ENCODE peak calls at places on chromosome 20, in four cellular contexts. C is progenitor cell of endocrine pancreas, O is GM23338, A is fibroblast of lung. D is an unnamed sample.

GRCh38 chr20:50427740-50428462 is 82.3 kb upstream of the PTPN1 start:
- DNase-seq in C (no peak), O (no peak), A (peak; percentile 65), D (peak; percentile 82)

GRCh38 chr20:46145646-46146045 is 27.5 kb downstream of the CD40 start:
- DNase-seq in C (no peak), O (peak; percentile 28), A (no peak), D (no peak)

GRCh38 chr20:32321390-32321789 is 36.7 kb upstream of the ASXL1 start:
- DNase-seq in C (no peak), O (no peak), A (no peak), D (no peak)

GRCh38 chr20:22489614-22490286 is 94.6 kb downstream of the FOXA2 start:
- DNase-seq in C (no peak), O (no peak), A (no peak), D (no peak)

GRCh38 chr20:945841-946240 is 29.7 kb upstream of the ANGPT4 start:
- DNase-seq in C (no peak), O (no peak), A (no peak), D (no peak)

GRCh38 chr20:1336699-1337387 is 7.9 kb upstream of the SDCBP2 start:
- DNase-seq in C (no peak), O (peak; percentile 43), A (no peak), D (peak; percentile 76)

GRCh38 chr20:53040678-53041674 is 68.8 kb downstream of the TSHZ2 start:
- DNase-seq in C (no peak), O (no peak), A (peak; percentile 10), D (peak; percentile 85)

GRCh38 chr20:605237-605636 is 4.9 kb downstream of the TCF15 start:
- DNase-seq in C (no peak), O (peak; percentile 40), A (no peak), D (no peak)

DNA sequence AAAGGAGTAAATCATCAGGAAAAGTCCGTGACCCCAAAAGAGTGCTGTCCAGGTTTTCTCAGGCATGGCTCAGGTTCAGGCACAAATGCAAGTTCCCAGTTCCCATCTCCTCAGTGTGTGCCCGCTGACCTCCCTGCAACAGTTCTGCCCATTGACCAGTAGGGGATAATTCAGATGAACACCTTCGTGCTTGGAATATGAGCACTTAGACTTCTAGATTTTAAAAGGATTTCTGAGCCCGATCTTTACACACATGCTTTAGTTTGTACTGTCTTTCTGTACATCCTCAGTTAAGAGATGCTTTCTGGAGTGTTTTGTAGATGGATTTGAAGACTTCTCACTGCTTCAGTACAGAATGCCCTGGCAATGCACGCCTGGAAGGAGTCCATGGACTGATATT is 239.7 kb upstream of the PLCB4 start:
- DNase-seq in C (no peak), O (peak; percentile 25), A (no peak), D (peak; percentile 9)
- TF ChIP-seq CTCF in C (peak; percentile 38), O (peak; percentile 50), A (peak; percentile 15), D (no peak)

GRCh38 chr20:61353261-61353995 is 101.4 kb downstream of the CDH4 start:
- DNase-seq in C (no peak), O (no peak), A (peak; percentile 26), D (peak; percentile 74)

GRCh38 chr20:61352381-61353260 is 100.6 kb downstream of the CDH4 start:
- DNase-seq in C (no peak), O (peak; percentile 41), A (no peak), D (no peak)

GRCh38 chr20:61353996-61354390 is 101.9 kb downstream of the CDH4 start:
- DNase-seq in C (no peak), O (no peak), A (no peak), D (no peak)

GRCh38 chr20:61349447-61350165 is 97.5 kb downstream of the CDH4 start:
- DNase-seq in C (no peak), O (no peak), A (no peak), D (no peak)

DNA sequence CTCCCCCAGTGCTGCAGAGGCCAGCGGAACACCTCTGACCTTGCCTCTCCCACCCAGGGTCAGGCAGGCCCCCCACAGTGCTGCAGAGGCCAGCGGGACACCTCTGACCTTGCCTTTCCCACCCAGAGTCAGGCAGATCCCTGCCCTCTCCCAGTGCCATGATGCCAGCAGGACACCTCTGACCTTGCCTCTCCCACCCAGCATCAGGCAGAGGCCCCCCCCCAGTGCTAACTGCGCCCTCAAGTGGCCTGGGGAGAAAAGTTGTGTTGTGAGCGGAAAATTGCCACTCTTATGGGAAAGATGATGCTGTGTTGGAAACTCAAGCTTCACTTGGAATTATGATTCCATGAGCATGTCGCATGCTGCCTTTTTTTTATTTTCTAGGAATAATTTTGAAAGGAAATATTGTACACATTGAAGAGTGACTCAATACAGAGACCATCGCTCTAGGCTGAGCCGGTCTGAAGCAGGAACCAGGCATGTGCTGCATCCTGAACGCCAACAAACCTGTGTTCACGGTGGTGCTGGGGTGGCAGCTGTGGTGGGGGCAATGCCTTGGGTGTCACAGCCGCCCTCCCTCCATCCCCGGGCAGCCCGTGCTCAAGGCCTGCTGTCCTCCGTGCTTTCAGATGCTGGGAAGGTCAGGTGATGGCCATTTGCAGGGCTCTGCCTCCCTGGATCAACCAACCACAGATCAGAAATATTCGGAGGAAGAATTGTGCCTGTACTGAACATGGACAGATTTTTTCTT is 98.6 kb downstream of the CDH4 start:
- DNase-seq in C (no peak), O (no peak), A (no peak), D (no peak)
- TF ChIP-seq CTCF in C (peak; percentile 23), O (peak; percentile 47), A (no peak), D (no peak)

GRCh38 chr20:33933469-33933909 is 60.2 kb upstream of the RALY start:
- DNase-seq in C (no peak), O (peak; percentile 93), A (peak; percentile 73), D (peak; percentile 79)

GRCh38 chr20:33927703-33928102 is 66.0 kb upstream of the RALY start:
- DNase-seq in C (no peak), O (no peak), A (no peak), D (no peak)

GRCh38 chr20:33925867-33926266 is 67.8 kb upstream of the RALY start:
- DNase-seq in C (no peak), O (no peak), A (no peak), D (no peak)

GRCh38 chr20:33926425-33926824 is 67.3 kb upstream of the RALY start:
- DNase-seq in C (no peak), O (no peak), A (no peak), D (no peak)

GRCh38 chr20:33929917-33930316 is 63.8 kb upstream of the RALY start:
- DNase-seq in C (no peak), O (peak; percentile 30), A (no peak), D (no peak)
- TF ChIP-seq CTCF in C (peak; percentile 8), O (no peak), A (no peak), D (no peak)

GRCh38 chr20:41087777-41088176 is 49.6 kb upstream of the PLCG1 start:
- DNase-seq in C (no peak), O (no peak), A (no peak), D (no peak)

GRCh38 chr20:41087325-41087685 is 50.0 kb upstream of the PLCG1 start:
- DNase-seq in C (no peak), O (no peak), A (no peak), D (no peak)

GRCh38 chr20:41086402-41087324 is 50.7 kb upstream of the PLCG1 start:
- DNase-seq in C (no peak), O (no peak), A (no peak), D (no peak)

GRCh38 chr20:41091926-41092325 is 45.4 kb upstream of the PLCG1 start:
- DNase-seq in C (no peak), O (no peak), A (peak; percentile 54), D (no peak)

DNA sequence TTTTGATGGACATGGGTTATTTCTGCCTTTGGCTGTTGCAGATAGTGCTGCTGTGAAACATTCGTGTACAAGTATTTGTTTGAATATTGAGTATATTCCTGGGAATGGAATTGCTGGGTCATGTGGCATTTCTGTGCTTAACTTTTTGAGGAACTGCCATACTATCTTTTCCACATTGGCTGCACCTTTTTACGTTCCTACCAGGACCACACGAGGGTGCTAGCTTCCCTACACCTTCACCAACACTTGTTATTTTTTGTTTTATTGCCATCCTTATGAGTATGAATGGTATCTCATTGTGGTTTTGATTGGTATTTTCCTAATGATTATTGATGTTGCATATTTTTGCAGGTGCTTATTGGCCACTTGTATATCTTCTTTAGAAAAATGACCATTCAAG is 47.8 kb upstream of the PLCG1 start:
- DNase-seq in C (no peak), O (no peak), A (no peak), D (no peak)
- TF ChIP-seq CTCF in C (no peak), O (peak; percentile 32), A (no peak), D (no peak)

DNA sequence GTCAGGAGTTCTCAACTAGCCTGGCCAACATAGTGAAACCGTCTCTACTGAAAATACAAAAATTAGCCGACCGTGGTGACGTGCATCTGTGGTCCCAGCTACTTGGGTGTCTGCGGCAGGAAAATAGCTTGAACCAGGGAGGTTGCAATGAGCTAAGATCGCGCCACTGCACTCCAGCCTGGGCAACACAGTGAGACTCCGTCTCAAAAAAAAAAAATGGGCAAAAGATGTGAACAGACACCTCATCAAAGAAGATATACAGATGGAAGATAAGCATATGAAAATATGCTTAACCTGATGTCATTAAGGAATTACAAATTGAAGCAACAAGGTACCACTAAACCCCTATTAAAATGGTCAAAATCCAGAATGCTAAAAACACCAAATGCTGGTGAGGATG is 9.2 kb upstream of the HSPA12B start:
- DNase-seq in C (no peak), O (no peak), A (no peak), D (no peak)
- TF ChIP-seq CTCF in C (no peak), O (no peak), A (no peak), D (no peak)

GRCh38 chr20:44646023-44646640 is 5.4 kb downstream of the ADA start:
- DNase-seq in C (no peak), O (peak; percentile 36), A (peak; percentile 43), D (no peak)

GRCh38 chr20:44649976-44650375 is 1.5 kb downstream of the ADA start:
- DNase-seq in C (no peak), O (no peak), A (no peak), D (no peak)

GRCh38 chr20:44648579-44648978 is 2.9 kb downstream of the ADA start:
- DNase-seq in C (no peak), O (peak; percentile 76), A (no peak), D (no peak)

GRCh38 chr20:44646641-44647274 is 4.7 kb downstream of the ADA start:
- DNase-seq in C (no peak), O (no peak), A (peak; percentile 49), D (peak; percentile 46)

GRCh38 chr20:44648068-44648467 is 3.4 kb downstream of the ADA start:
- DNase-seq in C (no peak), O (peak; percentile 34), A (no peak), D (no peak)
- TF ChIP-seq CTCF in C (no peak), O (no peak), A (no peak), D (no peak)

DNA sequence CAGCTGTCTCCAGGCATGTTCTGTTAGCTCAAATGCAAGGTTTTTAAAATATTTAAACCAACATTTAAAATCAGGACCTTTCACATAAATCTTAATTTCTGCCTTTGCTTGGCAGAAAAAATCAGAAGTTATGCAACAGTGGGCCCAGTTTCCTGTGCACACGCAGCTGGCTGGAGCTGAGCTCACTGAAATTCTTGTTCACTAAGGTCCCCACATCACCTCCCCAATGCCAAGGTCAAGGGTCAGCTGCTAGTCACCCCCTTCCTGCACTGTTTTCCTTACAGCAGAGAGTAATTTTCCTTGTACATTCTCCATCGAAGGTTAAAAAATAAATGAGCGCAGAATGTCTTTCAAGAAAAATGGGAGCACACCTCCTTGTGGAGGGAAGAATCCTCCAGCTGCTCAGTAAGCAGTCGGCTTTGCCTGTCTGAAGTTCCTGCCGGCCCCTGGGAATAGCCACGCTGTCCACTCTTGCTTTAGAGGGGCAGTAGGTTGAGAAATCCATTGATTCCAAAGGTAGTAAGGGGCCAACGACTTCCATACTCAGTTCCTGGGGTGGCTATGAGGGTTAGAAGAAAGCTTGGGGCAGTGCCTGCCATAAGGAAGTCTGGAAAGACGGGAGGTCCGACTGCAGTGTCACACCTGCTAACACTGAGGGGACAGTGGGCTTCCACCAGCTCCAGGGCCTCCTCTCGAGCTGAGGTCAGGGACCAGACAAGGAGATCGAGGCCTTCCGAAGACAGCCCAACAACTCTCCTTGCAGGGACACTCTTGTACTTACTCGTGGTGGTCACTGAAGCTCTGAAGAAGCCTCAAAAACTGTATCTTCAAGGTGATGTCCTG is 56.8 kb downstream of the MYH7B start:
- DNase-seq in C (no peak), O (no peak), A (peak; percentile 30), D (no peak)
- TF ChIP-seq CTCF in C (no peak), O (no peak), A (no peak), D (no peak)

D was measured in MCF 10A.